ENCODE peak calls at places on chromosome 7, in six cellular contexts. One of them, this sample, is unnamed.

GRCh38 chr7:148567524-148567923 is 23.0 kb upstream of the C7orf33 start:
- DNase-seq in epithelial cell of proximal tubule: no peak
- DNase-seq in CD8-positive, alpha-beta T cell: no peak
- DNase-seq in heart left ventricle: no peak
- DNase-seq in H1: no peak
- DNase-seq in pancreas: no peak
- DNase-seq in this sample: no peak

GRCh38 chr7:16812542-16813231 is 7.9 kb upstream of the AGR2 start:
- DNase-seq in epithelial cell of proximal tubule: no peak
- DNase-seq in CD8-positive, alpha-beta T cell: no peak
- DNase-seq in heart left ventricle: no peak
- DNase-seq in H1: no peak
- DNase-seq in pancreas: no peak
- DNase-seq in this sample: no peak

GRCh38 chr7:5330288-5330687 is 47.5 kb downstream of the SLC29A4 start:
- DNase-seq in epithelial cell of proximal tubule: no peak
- DNase-seq in CD8-positive, alpha-beta T cell: no peak
- DNase-seq in heart left ventricle: no peak
- DNase-seq in H1: no peak
- DNase-seq in pancreas: no peak
- DNase-seq in this sample: no peak

GRCh38 chr7:84700563-84701370 is 486.1 kb downstream of the SEMA3D start:
- DNase-seq in epithelial cell of proximal tubule: no peak
- DNase-seq in CD8-positive, alpha-beta T cell: no peak
- DNase-seq in heart left ventricle: no peak
- DNase-seq in H1: no peak
- DNase-seq in pancreas: no peak
- DNase-seq in this sample: no peak

GRCh38 chr7:99267530-99268360 is 4.9 kb upstream of the MYH16 start:
- DNase-seq in epithelial cell of proximal tubule: peak
- DNase-seq in CD8-positive, alpha-beta T cell: no peak
- DNase-seq in heart left ventricle: no peak
- DNase-seq in H1: no peak
- DNase-seq in pancreas: peak
- DNase-seq in this sample: no peak

GRCh38 chr7:40986351-40986873 is 716.5 kb downstream of the INHBA start:
- DNase-seq in epithelial cell of proximal tubule: peak
- DNase-seq in CD8-positive, alpha-beta T cell: no peak
- DNase-seq in heart left ventricle: no peak
- DNase-seq in H1: no peak
- DNase-seq in pancreas: no peak
- DNase-seq in this sample: no peak

GRCh38 chr7:91165846-91166230 is 98.4 kb upstream of the FZD1 start:
- DNase-seq in epithelial cell of proximal tubule: no peak
- DNase-seq in CD8-positive, alpha-beta T cell: no peak
- DNase-seq in heart left ventricle: no peak
- DNase-seq in H1: no peak
- DNase-seq in pancreas: no peak
- DNase-seq in this sample: no peak

GRCh38 chr7:106196460-106197021 is 84.4 kb upstream of the SYPL1 start:
- DNase-seq in epithelial cell of proximal tubule: no peak
- DNase-seq in CD8-positive, alpha-beta T cell: no peak
- DNase-seq in heart left ventricle: no peak
- DNase-seq in H1: no peak
- DNase-seq in pancreas: no peak
- DNase-seq in this sample: no peak

GRCh38 chr7:132650498-132650897 is 74.2 kb upstream of the PLXNA4 start:
- DNase-seq in epithelial cell of proximal tubule: peak
- DNase-seq in CD8-positive, alpha-beta T cell: no peak
- DNase-seq in heart left ventricle: no peak
- DNase-seq in H1: no peak
- DNase-seq in pancreas: no peak
- DNase-seq in this sample: no peak

GRCh38 chr7:110786576-110786975 is 304.4 kb upstream of the LRRN3 start:
- DNase-seq in epithelial cell of proximal tubule: no peak
- DNase-seq in CD8-positive, alpha-beta T cell: no peak
- DNase-seq in heart left ventricle: no peak
- DNase-seq in H1: no peak
- DNase-seq in pancreas: no peak
- DNase-seq in this sample: no peak

GRCh38 chr7:135338151-135338550 is 104.5 kb downstream of the STRA8 start:
- DNase-seq in epithelial cell of proximal tubule: no peak
- DNase-seq in CD8-positive, alpha-beta T cell: no peak
- DNase-seq in heart left ventricle: no peak
- DNase-seq in H1: no peak
- DNase-seq in pancreas: no peak
- DNase-seq in this sample: no peak

GRCh38 chr7:108488902-108489538 is 32.8 kb upstream of the NRCAM start:
- DNase-seq in epithelial cell of proximal tubule: no peak
- DNase-seq in CD8-positive, alpha-beta T cell: no peak
- DNase-seq in heart left ventricle: no peak
- DNase-seq in H1: no peak
- DNase-seq in pancreas: no peak
- DNase-seq in this sample: no peak

GRCh38 chr7:133183042-133183441 is 69.8 kb upstream of the EXOC4 start:
- DNase-seq in epithelial cell of proximal tubule: no peak
- DNase-seq in CD8-positive, alpha-beta T cell: no peak
- DNase-seq in heart left ventricle: no peak
- DNase-seq in H1: no peak
- DNase-seq in pancreas: no peak
- DNase-seq in this sample: no peak

GRCh38 chr7:138243430-138243829 is 167.2 kb downstream of the AKR1D1 start:
- DNase-seq in epithelial cell of proximal tubule: no peak
- DNase-seq in CD8-positive, alpha-beta T cell: no peak
- DNase-seq in heart left ventricle: no peak
- DNase-seq in H1: peak
- DNase-seq in pancreas: no peak
- DNase-seq in this sample: no peak

GRCh38 chr7:4824120-4824775 is 37.6 kb downstream of the PAPOLB start:
- DNase-seq in epithelial cell of proximal tubule: no peak
- DNase-seq in CD8-positive, alpha-beta T cell: no peak
- DNase-seq in heart left ventricle: peak
- DNase-seq in H1: no peak
- DNase-seq in pancreas: no peak
- DNase-seq in this sample: no peak

GRCh38 chr7:44471850-44472249 is 18.6 kb downstream of the NUDCD3 start:
- DNase-seq in epithelial cell of proximal tubule: no peak
- DNase-seq in CD8-positive, alpha-beta T cell: no peak
- DNase-seq in heart left ventricle: no peak
- DNase-seq in H1: no peak
- DNase-seq in pancreas: no peak
- DNase-seq in this sample: no peak

GRCh38 chr7:102431617-102432298 is 1.6 kb upstream of the ORAI2 start:
- DNase-seq in epithelial cell of proximal tubule: no peak
- DNase-seq in CD8-positive, alpha-beta T cell: peak
- DNase-seq in heart left ventricle: no peak
- DNase-seq in H1: no peak
- DNase-seq in pancreas: no peak
- DNase-seq in this sample: peak

GRCh38 chr7:131346885-131347592 is 19.4 kb downstream of the MKLN1 start:
- DNase-seq in epithelial cell of proximal tubule: no peak
- DNase-seq in CD8-positive, alpha-beta T cell: no peak
- DNase-seq in heart left ventricle: no peak
- DNase-seq in H1: no peak
- DNase-seq in pancreas: no peak
- DNase-seq in this sample: no peak

GRCh38 chr7:98107313-98107691 is 640 bp downstream of the LMTK2 start:
- DNase-seq in epithelial cell of proximal tubule: no peak
- DNase-seq in CD8-positive, alpha-beta T cell: no peak
- DNase-seq in heart left ventricle: no peak
- DNase-seq in H1: no peak
- DNase-seq in pancreas: no peak
- DNase-seq in this sample: no peak

GRCh38 chr7:140656548-140657515 is 15.9 kb upstream of the ADCK2 start:
- DNase-seq in epithelial cell of proximal tubule: no peak
- DNase-seq in CD8-positive, alpha-beta T cell: no peak
- DNase-seq in heart left ventricle: no peak
- DNase-seq in H1: no peak
- DNase-seq in pancreas: peak
- DNase-seq in this sample: no peak

GRCh38 chr7:994592-995308 is 11.8 kb downstream of the CYP2W1 start:
- DNase-seq in epithelial cell of proximal tubule: no peak
- DNase-seq in CD8-positive, alpha-beta T cell: no peak
- DNase-seq in heart left ventricle: peak
- DNase-seq in H1: no peak
- DNase-seq in pancreas: no peak
- DNase-seq in this sample: no peak

GRCh38 chr7:8387551-8388256 is 45.7 kb upstream of the NXPH1 start:
- DNase-seq in epithelial cell of proximal tubule: no peak
- DNase-seq in CD8-positive, alpha-beta T cell: no peak
- DNase-seq in heart left ventricle: no peak
- DNase-seq in H1: no peak
- DNase-seq in pancreas: no peak
- DNase-seq in this sample: no peak

GRCh38 chr7:64947252-64948000 is 43.4 kb downstream of the ZNF117 start:
- DNase-seq in epithelial cell of proximal tubule: no peak
- DNase-seq in CD8-positive, alpha-beta T cell: no peak
- DNase-seq in heart left ventricle: no peak
- DNase-seq in H1: peak
- DNase-seq in pancreas: peak
- DNase-seq in this sample: no peak

GRCh38 chr7:90224204-90224603 is 12.7 kb downstream of the STEAP2 start:
- DNase-seq in epithelial cell of proximal tubule: no peak
- DNase-seq in CD8-positive, alpha-beta T cell: no peak
- DNase-seq in heart left ventricle: no peak
- DNase-seq in H1: peak
- DNase-seq in pancreas: no peak
- DNase-seq in this sample: no peak

GRCh38 chr7:97130417-97131139 is 13.1 kb downstream of the SDHAF3 start:
- DNase-seq in epithelial cell of proximal tubule: no peak
- DNase-seq in CD8-positive, alpha-beta T cell: no peak
- DNase-seq in heart left ventricle: no peak
- DNase-seq in H1: no peak
- DNase-seq in pancreas: no peak
- DNase-seq in this sample: no peak

GRCh38 chr7:30605832-30606231 is 11.2 kb downstream of the GARS1 start:
- DNase-seq in epithelial cell of proximal tubule: no peak
- DNase-seq in CD8-positive, alpha-beta T cell: no peak
- DNase-seq in heart left ventricle: no peak
- DNase-seq in H1: no peak
- DNase-seq in pancreas: no peak
- DNase-seq in this sample: no peak

GRCh38 chr7:18761046-18761445 is 265.5 kb downstream of the HDAC9 start:
- DNase-seq in epithelial cell of proximal tubule: no peak
- DNase-seq in CD8-positive, alpha-beta T cell: no peak
- DNase-seq in heart left ventricle: no peak
- DNase-seq in H1: no peak
- DNase-seq in pancreas: no peak
- DNase-seq in this sample: no peak
- TF ChIP-seq CTCF in epithelial cell of proximal tubule: no peak
- TF ChIP-seq CTCF in CD8-positive, alpha-beta T cell: no peak
- TF ChIP-seq CTCF in heart left ventricle: no peak
- TF ChIP-seq CTCF in H1: no peak
- TF ChIP-seq CTCF in pancreas: no peak
- TF ChIP-seq CTCF in this sample: no peak

GRCh38 chr7:38428040-38428439 is 154.6 kb upstream of the TARP start:
- DNase-seq in epithelial cell of proximal tubule: no peak
- DNase-seq in CD8-positive, alpha-beta T cell: no peak
- DNase-seq in heart left ventricle: no peak
- DNase-seq in H1: no peak
- DNase-seq in pancreas: no peak
- DNase-seq in this sample: no peak

GRCh38 chr7:38427279-38427955 is 154.0 kb upstream of the TARP start:
- DNase-seq in epithelial cell of proximal tubule: no peak
- DNase-seq in CD8-positive, alpha-beta T cell: no peak
- DNase-seq in heart left ventricle: no peak
- DNase-seq in H1: no peak
- DNase-seq in pancreas: no peak
- DNase-seq in this sample: no peak

GRCh38 chr7:38425509-38425908 is 152.1 kb upstream of the TARP start:
- DNase-seq in epithelial cell of proximal tubule: no peak
- DNase-seq in CD8-positive, alpha-beta T cell: no peak
- DNase-seq in heart left ventricle: no peak
- DNase-seq in H1: no peak
- DNase-seq in pancreas: no peak
- DNase-seq in this sample: no peak

GRCh38 chr7:38429057-38429456 is 155.6 kb upstream of the TARP start:
- DNase-seq in epithelial cell of proximal tubule: no peak
- DNase-seq in CD8-positive, alpha-beta T cell: no peak
- DNase-seq in heart left ventricle: no peak
- DNase-seq in H1: no peak
- DNase-seq in pancreas: no peak
- DNase-seq in this sample: no peak

GRCh38 chr7:38424750-38425463 is 151.5 kb upstream of the TARP start:
- DNase-seq in epithelial cell of proximal tubule: no peak
- DNase-seq in CD8-positive, alpha-beta T cell: no peak
- DNase-seq in heart left ventricle: no peak
- DNase-seq in H1: no peak
- DNase-seq in pancreas: no peak
- DNase-seq in this sample: no peak
- TF ChIP-seq CTCF in epithelial cell of proximal tubule: no peak
- TF ChIP-seq CTCF in CD8-positive, alpha-beta T cell: no peak
- TF ChIP-seq CTCF in heart left ventricle: no peak
- TF ChIP-seq CTCF in H1: peak
- TF ChIP-seq CTCF in pancreas: no peak
- TF ChIP-seq CTCF in this sample: no peak

DNA sequence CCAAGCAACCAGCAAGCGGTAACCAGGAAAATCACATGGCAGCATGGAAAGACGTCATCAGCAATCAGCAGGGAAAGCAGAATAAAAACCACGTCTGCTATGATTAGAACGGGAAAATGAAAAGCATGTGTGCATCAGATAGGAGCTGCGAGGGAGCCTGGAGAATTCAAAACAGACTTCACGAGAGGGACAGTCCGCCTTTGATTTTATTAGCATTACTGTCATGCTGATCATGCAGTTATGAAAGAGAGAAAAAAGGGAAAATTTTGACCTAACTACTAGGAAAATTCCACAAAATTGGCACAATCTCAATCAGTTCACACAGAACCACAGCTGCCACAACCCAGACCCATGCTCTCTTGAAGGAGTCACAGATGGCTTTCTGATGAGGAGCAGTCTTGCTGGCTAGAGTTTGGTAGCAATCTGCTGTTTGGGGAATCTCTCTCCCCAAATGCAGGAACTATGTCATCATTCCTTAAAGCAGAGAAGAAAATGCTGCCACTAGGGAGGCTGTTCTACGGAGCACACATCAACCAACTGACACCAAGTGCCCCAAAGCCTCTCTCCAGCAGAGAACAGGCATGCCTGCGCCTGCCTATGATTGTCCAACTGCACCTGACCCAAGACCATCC is 295.9 kb downstream of the TNS3 start:
- DNase-seq in epithelial cell of proximal tubule: no peak
- DNase-seq in CD8-positive, alpha-beta T cell: no peak
- DNase-seq in heart left ventricle: no peak
- DNase-seq in H1: no peak
- DNase-seq in pancreas: no peak
- DNase-seq in this sample: no peak
- TF ChIP-seq CTCF in epithelial cell of proximal tubule: no peak
- TF ChIP-seq CTCF in CD8-positive, alpha-beta T cell: no peak
- TF ChIP-seq CTCF in heart left ventricle: no peak
- TF ChIP-seq CTCF in H1: peak
- TF ChIP-seq CTCF in pancreas: no peak
- TF ChIP-seq CTCF in this sample: no peak

DNA sequence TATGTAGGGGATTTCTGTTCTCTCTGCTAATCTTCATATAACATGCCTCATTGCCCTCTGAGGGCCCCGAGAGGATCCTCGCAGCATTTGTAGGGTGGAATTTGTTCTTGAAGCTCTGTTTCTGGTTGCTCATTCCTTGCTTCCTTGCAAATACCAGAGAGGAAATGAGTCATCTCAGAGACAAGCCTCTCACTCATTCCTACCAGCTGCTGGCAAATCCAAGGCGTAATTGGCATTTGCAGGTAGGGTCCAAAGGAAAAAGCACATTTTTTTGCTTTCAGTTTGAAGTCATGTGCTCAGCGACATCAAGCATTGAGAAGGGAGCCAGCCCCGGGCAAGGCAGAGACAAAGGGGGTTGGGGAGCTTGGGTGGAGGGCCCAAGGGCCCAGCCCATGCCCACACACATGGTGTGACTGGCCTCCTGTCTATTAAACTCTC is 501.6 kb downstream of the GALNT17 start:
- DNase-seq in epithelial cell of proximal tubule: peak
- DNase-seq in CD8-positive, alpha-beta T cell: no peak
- DNase-seq in heart left ventricle: no peak
- DNase-seq in H1: no peak
- DNase-seq in pancreas: no peak
- DNase-seq in this sample: no peak
- TF ChIP-seq CTCF in epithelial cell of proximal tubule: no peak
- TF ChIP-seq CTCF in CD8-positive, alpha-beta T cell: no peak
- TF ChIP-seq CTCF in heart left ventricle: no peak
- TF ChIP-seq CTCF in H1: no peak
- TF ChIP-seq CTCF in pancreas: no peak
- TF ChIP-seq CTCF in this sample: no peak

This sample was measured in activated B cell treated with CpG ODN at 0.5 μM for 24 hours.